ENCODE peak calls at places on chromosome 3, in ten cellular contexts. One of them, this sample, is unnamed.

GRCh38 chr3:52204337-52205073 is 6.5 kb downstream of the ALAS1 start:
- DNase-seq in testis: no peak
- DNase-seq in left ventricle myocardium inferior: no peak
- DNase-seq in NCI-H1105 treated with DMSO at 0.1 percent for 48 hours: peak
- DNase-seq in amygdala: no peak
- DNase-seq in AG04450: no peak
- DNase-seq in ELR: peak
- DNase-seq in hypothalamus: no peak
- DNase-seq in fibroblast of mammary gland: peak
- DNase-seq in 8988T: no peak
- DNase-seq in this sample: no peak

GRCh38 chr3:157837341-157837740 is 268.9 kb downstream of the SHOX2 start:
- DNase-seq in testis: no peak
- DNase-seq in left ventricle myocardium inferior: no peak
- DNase-seq in 8988T: no peak
- DNase-seq in hypothalamus: no peak
- DNase-seq in ELR: no peak
- DNase-seq in amygdala: no peak
- DNase-seq in NCI-H1105 treated with DMSO at 0.1 percent for 48 hours: no peak
- DNase-seq in fibroblast of mammary gland: no peak
- DNase-seq in AG04450: no peak
- DNase-seq in this sample: no peak

GRCh38 chr3:49296781-49297420 is 19.9 kb upstream of the C3orf62 start:
- DNase-seq in NCI-H1105 treated with DMSO at 0.1 percent for 48 hours: no peak
- DNase-seq in fibroblast of mammary gland: peak
- DNase-seq in left ventricle myocardium inferior: peak
- DNase-seq in 8988T: no peak
- DNase-seq in hypothalamus: no peak
- DNase-seq in ELR: no peak
- DNase-seq in testis: peak
- DNase-seq in amygdala: no peak
- DNase-seq in AG04450: no peak
- DNase-seq in this sample: no peak

GRCh38 chr3:104133630-104134029 is 1233.1 kb upstream of the ALCAM start:
- DNase-seq in amygdala: no peak
- DNase-seq in testis: no peak
- DNase-seq in 8988T: no peak
- DNase-seq in fibroblast of mammary gland: no peak
- DNase-seq in NCI-H1105 treated with DMSO at 0.1 percent for 48 hours: no peak
- DNase-seq in ELR: peak
- DNase-seq in left ventricle myocardium inferior: no peak
- DNase-seq in hypothalamus: no peak
- DNase-seq in AG04450: no peak
- DNase-seq in this sample: no peak

GRCh38 chr3:78804251-78805037 is 963.4 kb downstream of the ROBO1 start:
- DNase-seq in 8988T: no peak
- DNase-seq in ELR: no peak
- DNase-seq in testis: peak
- DNase-seq in hypothalamus: no peak
- DNase-seq in NCI-H1105 treated with DMSO at 0.1 percent for 48 hours: peak
- DNase-seq in left ventricle myocardium inferior: no peak
- DNase-seq in amygdala: no peak
- DNase-seq in AG04450: no peak
- DNase-seq in fibroblast of mammary gland: peak
- DNase-seq in this sample: no peak

GRCh38 chr3:8529738-8530525 is 28.3 kb downstream of the LMCD1 start:
- DNase-seq in testis: no peak
- DNase-seq in AG04450: no peak
- DNase-seq in 8988T: no peak
- DNase-seq in amygdala: no peak
- DNase-seq in NCI-H1105 treated with DMSO at 0.1 percent for 48 hours: no peak
- DNase-seq in left ventricle myocardium inferior: no peak
- DNase-seq in ELR: peak
- DNase-seq in fibroblast of mammary gland: peak
- DNase-seq in hypothalamus: no peak
- DNase-seq in this sample: no peak

GRCh38 chr3:66407281-66408218 is 93.3 kb downstream of the LRIG1 start:
- DNase-seq in testis: peak
- DNase-seq in fibroblast of mammary gland: peak
- DNase-seq in hypothalamus: peak
- DNase-seq in 8988T: peak
- DNase-seq in left ventricle myocardium inferior: peak
- DNase-seq in ELR: peak
- DNase-seq in NCI-H1105 treated with DMSO at 0.1 percent for 48 hours: peak
- DNase-seq in amygdala: peak
- DNase-seq in AG04450: no peak
- DNase-seq in this sample: peak

GRCh38 chr3:170007031-170007663 is 30.6 kb upstream of the GPR160 start:
- DNase-seq in left ventricle myocardium inferior: no peak
- DNase-seq in AG04450: peak
- DNase-seq in 8988T: no peak
- DNase-seq in amygdala: no peak
- DNase-seq in fibroblast of mammary gland: peak
- DNase-seq in NCI-H1105 treated with DMSO at 0.1 percent for 48 hours: no peak
- DNase-seq in testis: peak
- DNase-seq in ELR: peak
- DNase-seq in hypothalamus: no peak
- DNase-seq in this sample: no peak

GRCh38 chr3:21654241-21654640 is 96.8 kb downstream of the ZNF385D start:
- DNase-seq in NCI-H1105 treated with DMSO at 0.1 percent for 48 hours: no peak
- DNase-seq in ELR: no peak
- DNase-seq in testis: no peak
- DNase-seq in AG04450: no peak
- DNase-seq in hypothalamus: no peak
- DNase-seq in amygdala: no peak
- DNase-seq in 8988T: no peak
- DNase-seq in fibroblast of mammary gland: peak
- DNase-seq in left ventricle myocardium inferior: no peak
- DNase-seq in this sample: no peak

GRCh38 chr3:79810101-79810500 is 42.3 kb upstream of the ROBO1 start:
- DNase-seq in NCI-H1105 treated with DMSO at 0.1 percent for 48 hours: no peak
- DNase-seq in 8988T: no peak
- DNase-seq in hypothalamus: no peak
- DNase-seq in left ventricle myocardium inferior: no peak
- DNase-seq in amygdala: no peak
- DNase-seq in testis: no peak
- DNase-seq in AG04450: no peak
- DNase-seq in ELR: no peak
- DNase-seq in fibroblast of mammary gland: no peak
- DNase-seq in this sample: no peak

GRCh38 chr3:45635475-45636256 is 41.1 kb downstream of the LIMD1 start:
- DNase-seq in fibroblast of mammary gland: peak
- DNase-seq in NCI-H1105 treated with DMSO at 0.1 percent for 48 hours: no peak
- DNase-seq in amygdala: no peak
- DNase-seq in hypothalamus: no peak
- DNase-seq in ELR: peak
- DNase-seq in testis: no peak
- DNase-seq in 8988T: peak
- DNase-seq in left ventricle myocardium inferior: no peak
- DNase-seq in AG04450: peak
- DNase-seq in this sample: no peak

GRCh38 chr3:16917256-16917935 is 32.6 kb downstream of the PLCL2 start:
- DNase-seq in amygdala: no peak
- DNase-seq in hypothalamus: no peak
- DNase-seq in ELR: peak
- DNase-seq in 8988T: no peak
- DNase-seq in testis: no peak
- DNase-seq in fibroblast of mammary gland: peak
- DNase-seq in AG04450: no peak
- DNase-seq in left ventricle myocardium inferior: no peak
- DNase-seq in NCI-H1105 treated with DMSO at 0.1 percent for 48 hours: no peak
- DNase-seq in this sample: no peak

GRCh38 chr3:129022114-129022994 is 21.2 kb downstream of the EFCC1 start:
- DNase-seq in left ventricle myocardium inferior: peak
- DNase-seq in ELR: no peak
- DNase-seq in fibroblast of mammary gland: peak
- DNase-seq in amygdala: no peak
- DNase-seq in AG04450: peak
- DNase-seq in NCI-H1105 treated with DMSO at 0.1 percent for 48 hours: no peak
- DNase-seq in testis: peak
- DNase-seq in 8988T: no peak
- DNase-seq in hypothalamus: no peak
- DNase-seq in this sample: peak

GRCh38 chr3:134341391-134341790 is 32.9 kb downstream of the AMOTL2 start:
- DNase-seq in ELR: no peak
- DNase-seq in AG04450: no peak
- DNase-seq in testis: no peak
- DNase-seq in amygdala: no peak
- DNase-seq in NCI-H1105 treated with DMSO at 0.1 percent for 48 hours: peak
- DNase-seq in fibroblast of mammary gland: no peak
- DNase-seq in hypothalamus: no peak
- DNase-seq in 8988T: no peak
- DNase-seq in left ventricle myocardium inferior: no peak
- DNase-seq in this sample: no peak

GRCh38 chr3:41241159-41241558 is 41.9 kb downstream of the CTNNB1 start:
- DNase-seq in hypothalamus: no peak
- DNase-seq in fibroblast of mammary gland: no peak
- DNase-seq in AG04450: no peak
- DNase-seq in 8988T: no peak
- DNase-seq in testis: no peak
- DNase-seq in left ventricle myocardium inferior: no peak
- DNase-seq in amygdala: no peak
- DNase-seq in NCI-H1105 treated with DMSO at 0.1 percent for 48 hours: no peak
- DNase-seq in ELR: no peak
- DNase-seq in this sample: no peak

GRCh38 chr3:159627634-159628033 is 361.0 kb upstream of the IL12A start:
- DNase-seq in 8988T: no peak
- DNase-seq in ELR: no peak
- DNase-seq in fibroblast of mammary gland: no peak
- DNase-seq in NCI-H1105 treated with DMSO at 0.1 percent for 48 hours: no peak
- DNase-seq in amygdala: no peak
- DNase-seq in hypothalamus: no peak
- DNase-seq in AG04450: no peak
- DNase-seq in left ventricle myocardium inferior: no peak
- DNase-seq in testis: no peak
- DNase-seq in this sample: no peak

GRCh38 chr3:163261618-163262017 is 1765.0 kb downstream of the OTOL1 start:
- DNase-seq in left ventricle myocardium inferior: no peak
- DNase-seq in ELR: no peak
- DNase-seq in 8988T: no peak
- DNase-seq in NCI-H1105 treated with DMSO at 0.1 percent for 48 hours: no peak
- DNase-seq in testis: no peak
- DNase-seq in fibroblast of mammary gland: no peak
- DNase-seq in AG04450: no peak
- DNase-seq in amygdala: no peak
- DNase-seq in hypothalamus: no peak
- DNase-seq in this sample: no peak

GRCh38 chr3:139299261-139300132 is 44.3 kb upstream of the MRPS22 start:
- DNase-seq in hypothalamus: no peak
- DNase-seq in fibroblast of mammary gland: peak
- DNase-seq in 8988T: peak
- DNase-seq in NCI-H1105 treated with DMSO at 0.1 percent for 48 hours: no peak
- DNase-seq in testis: no peak
- DNase-seq in ELR: peak
- DNase-seq in left ventricle myocardium inferior: no peak
- DNase-seq in AG04450: peak
- DNase-seq in amygdala: no peak
- DNase-seq in this sample: no peak

GRCh38 chr3:178669758-178670157 is 133.5 kb downstream of the KCNMB2 start:
- DNase-seq in ELR: no peak
- DNase-seq in left ventricle myocardium inferior: no peak
- DNase-seq in testis: no peak
- DNase-seq in fibroblast of mammary gland: no peak
- DNase-seq in AG04450: no peak
- DNase-seq in hypothalamus: no peak
- DNase-seq in 8988T: no peak
- DNase-seq in NCI-H1105 treated with DMSO at 0.1 percent for 48 hours: no peak
- DNase-seq in amygdala: no peak
- DNase-seq in this sample: no peak

GRCh38 chr3:81839504-81840094 is 78.2 kb upstream of the GBE1 start:
- DNase-seq in amygdala: no peak
- DNase-seq in NCI-H1105 treated with DMSO at 0.1 percent for 48 hours: no peak
- DNase-seq in hypothalamus: no peak
- DNase-seq in left ventricle myocardium inferior: no peak
- DNase-seq in testis: no peak
- DNase-seq in 8988T: no peak
- DNase-seq in ELR: no peak
- DNase-seq in AG04450: no peak
- DNase-seq in fibroblast of mammary gland: no peak
- DNase-seq in this sample: no peak

GRCh38 chr3:102136183-102136582 is 286.9 kb downstream of the NFKBIZ start:
- DNase-seq in NCI-H1105 treated with DMSO at 0.1 percent for 48 hours: no peak
- DNase-seq in AG04450: no peak
- DNase-seq in 8988T: no peak
- DNase-seq in hypothalamus: no peak
- DNase-seq in ELR: no peak
- DNase-seq in amygdala: no peak
- DNase-seq in fibroblast of mammary gland: no peak
- DNase-seq in left ventricle myocardium inferior: no peak
- DNase-seq in testis: no peak
- DNase-seq in this sample: no peak

GRCh38 chr3:10099030-10099429 is 9.0 kb downstream of the FANCD2OS start:
- DNase-seq in AG04450: no peak
- DNase-seq in hypothalamus: no peak
- DNase-seq in left ventricle myocardium inferior: no peak
- DNase-seq in 8988T: no peak
- DNase-seq in amygdala: no peak
- DNase-seq in fibroblast of mammary gland: no peak
- DNase-seq in NCI-H1105 treated with DMSO at 0.1 percent for 48 hours: no peak
- DNase-seq in testis: no peak
- DNase-seq in ELR: no peak
- DNase-seq in this sample: no peak

GRCh38 chr3:195895900-195896360 is 12.4 kb downstream of the TNK2 start:
- DNase-seq in 8988T: peak
- DNase-seq in AG04450: no peak
- DNase-seq in left ventricle myocardium inferior: peak
- DNase-seq in NCI-H1105 treated with DMSO at 0.1 percent for 48 hours: peak
- DNase-seq in amygdala: peak
- DNase-seq in hypothalamus: peak
- DNase-seq in fibroblast of mammary gland: no peak
- DNase-seq in testis: peak
- DNase-seq in ELR: peak
- DNase-seq in this sample: peak

GRCh38 chr3:111850481-111850880 is 8.6 kb upstream of the PHLDB2 start:
- DNase-seq in left ventricle myocardium inferior: no peak
- DNase-seq in ELR: peak
- DNase-seq in testis: no peak
- DNase-seq in 8988T: no peak
- DNase-seq in amygdala: no peak
- DNase-seq in NCI-H1105 treated with DMSO at 0.1 percent for 48 hours: no peak
- DNase-seq in AG04450: no peak
- DNase-seq in hypothalamus: no peak
- DNase-seq in fibroblast of mammary gland: peak
- DNase-seq in this sample: no peak

GRCh38 chr3:118501152-118501551 is 533.5 kb downstream of the IGSF11 start:
- DNase-seq in ELR: no peak
- DNase-seq in left ventricle myocardium inferior: peak
- DNase-seq in AG04450: no peak
- DNase-seq in amygdala: peak
- DNase-seq in hypothalamus: no peak
- DNase-seq in fibroblast of mammary gland: no peak
- DNase-seq in NCI-H1105 treated with DMSO at 0.1 percent for 48 hours: peak
- DNase-seq in testis: peak
- DNase-seq in 8988T: peak
- DNase-seq in this sample: peak

GRCh38 chr3:149009732-149010131 is 18.4 kb downstream of the GYG1 start:
- DNase-seq in hypothalamus: no peak
- DNase-seq in NCI-H1105 treated with DMSO at 0.1 percent for 48 hours: no peak
- DNase-seq in amygdala: no peak
- DNase-seq in ELR: peak
- DNase-seq in fibroblast of mammary gland: peak
- DNase-seq in testis: no peak
- DNase-seq in AG04450: no peak
- DNase-seq in left ventricle myocardium inferior: no peak
- DNase-seq in 8988T: no peak
- DNase-seq in this sample: no peak

GRCh38 chr3:101780661-101781060 is 1.6 kb downstream of the NXPE3 start:
- DNase-seq in amygdala: peak
- DNase-seq in NCI-H1105 treated with DMSO at 0.1 percent for 48 hours: no peak
- DNase-seq in ELR: peak
- DNase-seq in hypothalamus: no peak
- DNase-seq in left ventricle myocardium inferior: no peak
- DNase-seq in fibroblast of mammary gland: peak
- DNase-seq in testis: peak
- DNase-seq in 8988T: peak
- DNase-seq in AG04450: peak
- DNase-seq in this sample: no peak

GRCh38 chr3:43183456-43183855 is 77.6 kb upstream of the POMGNT2 start:
- DNase-seq in hypothalamus: no peak
- DNase-seq in 8988T: no peak
- DNase-seq in fibroblast of mammary gland: no peak
- DNase-seq in amygdala: no peak
- DNase-seq in AG04450: no peak
- DNase-seq in ELR: no peak
- DNase-seq in left ventricle myocardium inferior: no peak
- DNase-seq in testis: no peak
- DNase-seq in NCI-H1105 treated with DMSO at 0.1 percent for 48 hours: no peak
- DNase-seq in this sample: no peak